ENCODE peak calls at places on chromosome 6, in seven cellular contexts. T, V, R, L, U, D and M are unnamed samples.

GRCh38 chr6:26116267-26116666 is 29.0 kb downstream of the HFE start:
- DNase-seq in D (no peak), T (no peak), L (no peak), U (no peak), R (no peak), V (no peak), M (no peak)

GRCh38 chr6:96899019-96899418 is 1.3 kb upstream of the NDUFAF4 start:
- DNase-seq in V (peak; percentile 14), T (peak; percentile 45), U (peak; percentile 55), L (peak; percentile 32), R (peak; percentile 43), D (peak; percentile 6), M (peak; percentile 38)

GRCh38 chr6:100266512-100266911 is 198.2 kb downstream of the SIM1 start:
- DNase-seq in D (no peak), T (no peak), U (no peak), L (no peak), V (no peak), R (no peak), M (no peak)

GRCh38 chr6:18269253-18269652 is 4.9 kb upstream of the DEK start:
- DNase-seq in T (no peak), R (peak; percentile 54), D (no peak), U (no peak), V (no peak), L (peak; percentile 79), M (peak; percentile 96)

GRCh38 chr6:17200395-17200794 is 80.8 kb upstream of the RBM24 start:
- DNase-seq in U (peak; percentile 92), L (no peak), D (peak; percentile 20), V (no peak), T (no peak), R (no peak), M (no peak)

GRCh38 chr6:53306819-53307347 is 41.9 kb downstream of the ELOVL5 start:
- DNase-seq in R (no peak), V (no peak), T (peak; percentile 54), L (no peak), D (no peak), U (no peak), M (peak; percentile 22)

GRCh38 chr6:99868074-99868702 is 125.8 kb downstream of the MCHR2 start:
- DNase-seq in V (peak; percentile 76), R (peak; percentile 75), U (peak; percentile 69), D (peak; percentile 91), T (peak; percentile 53), L (peak; percentile 71), M (peak; percentile 50)

GRCh38 chr6:169589699-169590257 is 112.1 kb downstream of the WDR27 start:
- DNase-seq in U (no peak), V (peak; percentile 52), R (no peak), T (no peak), L (no peak), D (no peak), M (peak; percentile 79)

GRCh38 chr6:33205172-33206026 is 944 bp downstream of the HSD17B8 start:
- DNase-seq in L (peak; percentile 76), R (no peak), U (peak; percentile 86), V (no peak), T (peak; percentile 82), D (no peak), M (peak; percentile 78)

GRCh38 chr6:18528084-18528743 is 141.1 kb downstream of the RNF144B start:
- DNase-seq in R (peak; percentile 35), D (no peak), U (peak; percentile 38), L (no peak), T (no peak), V (peak; percentile 61), M (peak; percentile 48)

GRCh38 chr6:36216559-36216958 is 20.0 kb downstream of the BRPF3 start:
- DNase-seq in R (no peak), L (peak; percentile 54), V (no peak), T (no peak), U (no peak), D (no peak), M (no peak)

GRCh38 chr6:167744681-167745659 is 81.7 kb upstream of the AFDN start:
- DNase-seq in U (peak; percentile 97), D (no peak), V (no peak), T (no peak), R (no peak), L (no peak), M (no peak)